ENCODE peak calls at places on chromosomes 16 and 17, in four cellular contexts. F is GM12878, K is HL-60, H is K562. X is an unnamed sample.

GRCh38 chr17:48262982-48263586 is 155.5 kb downstream of the SNX11 start:
- DNase-seq in K (no peak), H (peak; percentile 25), F (no peak), X (no peak)

GRCh38 chr17:57366558-57367351 is 110.4 kb downstream of the MSI2 start:
- DNase-seq in H (peak; percentile 42), K (no peak), F (no peak), X (no peak)

GRCh38 chr17:8799851-8800212 is 667 bp upstream of the MFSD6L start:
- DNase-seq in H (no peak), F (no peak), K (no peak), X (no peak)

GRCh38 chr17:82167028-82167427 is 45.6 kb downstream of the CCDC57 start:
- DNase-seq in K (no peak), H (no peak), F (no peak), X (no peak)

GRCh38 chr17:51441431-51441830 is 181.1 kb downstream of the UTP18 start:
- DNase-seq in H (no peak), K (no peak), F (no peak), X (no peak)

GRCh38 chr17:77863814-77864161 is 94.7 kb upstream of the TNRC6C start:
- DNase-seq in F (no peak), H (peak; percentile 69), K (no peak), X (no peak)

GRCh38 chr16:79599837-79600635 is 501 bp downstream of the MAF start:
- DNase-seq in F (no peak), H (no peak), K (no peak), X (peak; percentile 37)

GRCh38 chr17:286571-286970 is 66.0 kb downstream of the RPH3AL start:
- DNase-seq in F (no peak), K (no peak), H (no peak), X (no peak)

DNA sequence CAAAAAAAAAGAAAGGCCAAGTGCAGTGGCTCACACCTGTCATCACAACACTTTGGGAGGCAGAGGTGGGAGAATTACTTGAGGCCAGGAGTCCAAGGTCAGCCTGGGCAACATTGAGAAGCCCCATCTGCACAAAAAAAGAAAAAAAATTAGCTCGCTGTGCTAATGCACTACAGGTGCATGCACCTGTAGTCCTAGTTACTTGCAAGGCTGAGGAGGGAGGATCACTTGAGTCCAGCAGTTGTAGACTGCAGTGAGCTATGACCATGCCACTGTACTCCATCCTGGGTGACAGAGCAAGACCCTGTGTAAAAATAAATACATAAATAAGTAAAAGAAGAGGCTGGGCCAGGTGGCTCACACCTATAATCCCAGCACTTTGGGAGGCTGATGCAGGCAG is 39.7 kb downstream of the DCAKD start:
- DNase-seq in H (no peak), K (no peak), F (no peak), X (no peak)
- TF ChIP-seq POLR2AphosphoS5 in H (no peak), K (no peak), F (no peak), X (no peak)

GRCh38 chr16:81463296-81463890 is 18.8 kb downstream of the CMIP start:
- DNase-seq in H (no peak), F (no peak), K (no peak), X (no peak)
- TF ChIP-seq SPI1 in H (no peak), F (no peak), K (no peak), X (no peak)

GRCh38 chr17:63519972-63520882 is 2.9 kb upstream of the KCNH6 start:
- DNase-seq in K (no peak), H (no peak), F (no peak), X (no peak)
- TF ChIP-seq POLR2AphosphoS5 in K (no peak), H (no peak), F (no peak), X (no peak)

DNA sequence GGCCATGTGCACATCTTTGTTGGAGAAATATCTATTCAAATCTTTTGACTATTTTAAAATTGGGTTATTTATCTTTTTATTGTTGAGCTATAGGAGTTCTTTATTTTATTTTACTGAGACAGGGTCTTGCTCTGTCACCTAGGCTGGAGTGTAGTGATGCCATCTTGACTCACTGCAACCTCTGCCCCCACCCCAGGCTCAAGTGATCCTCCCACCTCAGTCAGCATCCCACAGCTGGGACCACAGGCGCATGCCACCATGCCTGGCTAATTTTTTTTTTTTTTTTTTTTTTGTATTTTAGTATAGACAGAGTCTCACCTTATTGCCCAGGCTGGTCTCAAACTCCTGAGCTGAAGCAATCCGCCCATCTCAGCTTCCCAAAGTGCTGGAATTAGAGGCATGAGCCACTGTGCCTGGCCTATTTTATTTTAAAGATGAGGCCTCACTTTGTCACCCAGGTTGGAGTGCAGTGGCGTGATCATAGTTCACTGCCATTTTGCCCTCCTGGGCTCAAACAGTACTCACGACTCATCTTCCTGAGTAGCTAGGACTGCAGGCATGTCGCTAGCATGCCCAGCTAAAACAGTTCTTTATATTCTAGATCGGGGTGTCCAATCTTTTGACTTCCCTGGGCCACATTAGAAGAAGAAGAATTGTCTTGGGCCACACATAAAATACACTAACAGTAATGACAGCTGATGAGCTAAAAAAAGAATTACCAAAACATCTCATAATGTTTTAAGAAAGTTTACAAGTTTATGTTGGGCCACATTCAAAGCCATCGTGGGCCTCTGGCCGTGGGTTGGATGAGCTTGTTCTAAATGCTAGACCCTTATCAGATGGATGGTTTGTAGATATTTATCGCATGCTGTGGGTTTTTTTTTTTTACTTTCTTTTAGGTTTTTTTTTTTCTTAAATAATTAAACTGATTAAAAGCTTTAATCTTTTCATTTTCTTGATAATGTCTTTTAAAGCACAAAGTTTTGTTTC is 13.7 kb downstream of the TENT4B start:
- DNase-seq in K (no peak), F (no peak), H (no peak), X (no peak)
- TF ChIP-seq SPI1 in K (no peak), F (no peak), H (no peak), X (no peak)

DNA sequence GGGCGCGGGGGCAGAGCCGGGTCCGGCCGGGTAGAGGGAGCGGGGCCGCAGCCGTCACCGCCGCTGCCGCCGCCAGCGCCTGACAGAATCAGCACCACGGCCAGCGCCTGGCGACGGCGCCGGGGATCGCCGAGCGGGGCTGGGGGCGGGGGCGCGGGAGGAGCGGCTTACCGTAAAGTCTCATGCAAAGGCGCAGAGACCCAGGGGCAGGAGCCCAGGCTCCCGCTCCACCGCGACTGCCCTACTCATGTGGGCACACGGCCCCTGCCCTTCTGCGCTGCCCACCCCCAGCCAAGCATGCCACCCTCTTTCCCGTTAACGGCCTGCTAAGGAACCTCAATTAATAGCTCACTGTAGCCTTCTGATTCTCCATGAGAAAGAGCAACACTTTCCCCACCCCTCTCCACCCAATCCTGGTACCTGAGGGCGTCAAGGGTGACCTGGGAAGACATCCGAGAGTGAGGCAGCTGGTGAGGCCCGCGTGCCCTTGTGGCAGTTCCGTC is at the start of gene SEZ6:
- DNase-seq in H (peak; percentile 91), K (peak; percentile 28), F (no peak), X (peak; percentile 82)
- TF ChIP-seq POLR2AphosphoS5 in H (no peak), K (no peak), F (no peak), X (no peak)

GRCh38 chr17:1399679-1400512 is at the start of gene YWHAE:
- DNase-seq in H (peak; percentile 83), K (peak; percentile 77), F (peak; percentile 62), X (peak; percentile 96)

GRCh38 chr17:1399366-1399678 is 700 bp downstream of the YWHAE start:
- DNase-seq in F (no peak), K (no peak), H (no peak), X (peak; percentile 41)

GRCh38 chr17:1402268-1402598 is 2.2 kb upstream of the YWHAE start:
- DNase-seq in H (no peak), K (no peak), F (no peak), X (no peak)

GRCh38 chr17:1398028-1398427 is 2.0 kb downstream of the YWHAE start:
- DNase-seq in H (peak; percentile 18), F (no peak), K (no peak), X (no peak)

DNA sequence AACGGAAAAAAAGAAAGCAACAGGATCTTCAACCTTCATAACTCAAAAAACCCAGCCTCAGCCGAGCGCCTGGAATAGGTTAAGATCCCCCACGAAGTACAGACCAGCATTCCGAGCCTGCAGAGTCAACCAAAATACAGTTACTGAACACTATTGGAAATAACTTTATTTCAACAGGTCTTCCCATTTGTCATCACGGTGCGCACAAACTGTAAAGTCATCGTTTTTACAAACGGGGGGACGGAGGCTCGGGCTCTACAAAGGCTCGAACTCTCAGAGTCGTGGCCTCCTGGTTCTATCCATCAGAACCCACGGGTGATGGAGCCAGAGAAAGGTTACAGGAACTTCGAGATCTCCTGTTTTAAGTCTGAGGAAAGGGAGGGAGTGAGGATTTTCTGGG is 1.1 kb downstream of the YWHAE start:
- DNase-seq in H (no peak), K (no peak), F (no peak), X (no peak)
- TF ChIP-seq SPI1 in H (no peak), K (no peak), F (no peak), X (no peak)

DNA sequence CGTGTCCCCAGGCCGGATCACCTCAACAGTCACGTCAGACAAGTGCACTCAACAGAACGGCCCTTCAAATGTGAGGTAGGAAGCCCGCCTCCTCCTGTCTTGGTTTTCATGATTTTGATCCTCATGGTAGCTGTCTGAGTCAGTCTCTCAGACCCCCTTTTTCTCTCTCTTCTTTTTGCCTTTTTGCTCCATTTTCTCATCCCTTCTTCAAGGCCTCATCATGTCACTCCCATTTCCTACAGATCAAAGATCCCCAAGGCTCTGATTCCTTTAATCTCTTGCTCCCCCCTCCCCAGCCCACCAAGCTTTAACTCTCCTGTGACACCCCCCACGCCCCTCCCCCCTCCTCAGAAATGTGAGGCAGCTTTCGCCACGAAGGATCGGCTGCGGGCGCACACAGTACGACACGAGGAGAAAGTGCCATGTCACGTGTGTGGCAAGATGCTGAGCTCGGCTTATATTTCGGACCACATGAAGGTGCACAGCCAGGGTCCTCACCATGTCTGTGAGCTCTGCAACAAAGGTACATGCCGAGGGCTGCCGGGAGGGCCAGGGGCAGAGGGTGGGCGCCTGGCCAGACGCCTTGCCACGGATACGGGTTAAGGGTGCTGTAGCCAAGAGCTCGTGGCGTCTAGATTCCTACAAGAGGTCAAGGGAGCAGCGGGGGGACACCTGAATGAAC is 2.0 kb downstream of the MAZ start:
- DNase-seq in F (no peak), H (no peak), K (peak; percentile 63), X (no peak)
- TF ChIP-seq POLR2AphosphoS5 in F (no peak), H (no peak), K (peak; percentile 44), X (no peak)

GRCh38 chr16:87407511-87408112 is 15.5 kb downstream of the MAP1LC3B start:
- DNase-seq in K (peak; percentile 85), H (no peak), F (peak; percentile 84), X (no peak)
- TF ChIP-seq SPI1 in K (peak; percentile 84), H (no peak), F (peak; percentile 89), X (no peak)

GRCh38 chr16:68068926-68069325 is 16.2 kb upstream of the NFATC3 start:
- DNase-seq in K (no peak), F (no peak), H (no peak), X (no peak)

GRCh38 chr16:68071547-68071901 is 13.6 kb upstream of the NFATC3 start:
- DNase-seq in F (no peak), K (no peak), H (no peak), X (no peak)

GRCh38 chr16:68070249-68070725 is 14.9 kb upstream of the NFATC3 start:
- DNase-seq in K (no peak), H (no peak), F (no peak), X (no peak)

GRCh38 chr16:68070811-68071546 is 14.2 kb upstream of the NFATC3 start:
- DNase-seq in K (no peak), F (no peak), H (no peak), X (no peak)

GRCh38 chr16:68069511-68070248 is 15.5 kb upstream of the NFATC3 start:
- DNase-seq in K (no peak), F (no peak), H (no peak), X (no peak)
- TF ChIP-seq POLR2AphosphoS5 in K (no peak), F (no peak), H (no peak), X (no peak)

DNA sequence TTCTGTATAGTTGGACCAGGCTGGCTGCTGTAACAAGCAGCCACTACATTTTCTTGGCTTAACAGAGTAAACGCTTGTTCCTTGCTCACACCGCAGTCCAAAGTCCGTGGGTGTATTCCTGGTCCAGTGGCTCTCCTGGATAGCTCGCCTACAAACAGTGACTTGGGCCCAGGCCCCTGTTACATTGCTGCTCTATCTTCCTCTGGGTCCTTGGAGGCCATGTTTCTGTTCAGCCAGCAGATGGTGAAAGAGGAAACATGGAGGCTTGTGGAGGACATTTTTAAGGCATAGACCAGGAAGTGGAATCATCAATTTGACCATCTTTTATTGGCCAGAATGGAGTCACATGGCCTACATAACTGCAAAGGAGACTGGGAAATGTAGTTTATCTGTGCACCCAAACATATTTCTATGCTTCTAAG is 55.1 kb downstream of the ATP2C2 start:
- DNase-seq in H (peak; percentile 71), F (peak; percentile 11), K (peak; percentile 31), X (no peak)
- TF ChIP-seq SPI1 in H (peak; percentile 41), F (no peak), K (no peak), X (no peak)